ENCODE peak calls at places on chromosomes 11 and 22, in five cellular contexts. One of them, this sample, is unnamed.

GRCh38 chr11:2275334-2276279 is 5.2 kb upstream of the ASCL2 start:
- DNase-seq in endothelial cell of umbilical vein: no peak
- DNase-seq in Peyer's patch: peak
- DNase-seq in brain microvascular endothelial cell: no peak
- DNase-seq in cardiac muscle cell: no peak
- DNase-seq in this sample: peak

GRCh38 chr11:110691961-110692360 is 20.3 kb downstream of the ARHGAP20 start:
- DNase-seq in cardiac muscle cell: peak
- DNase-seq in brain microvascular endothelial cell: no peak
- DNase-seq in endothelial cell of umbilical vein: no peak
- DNase-seq in Peyer's patch: no peak
- DNase-seq in this sample: no peak

GRCh38 chr11:120546312-120547205 is 35.0 kb downstream of the GRIK4 start:
- DNase-seq in Peyer's patch: peak
- DNase-seq in endothelial cell of umbilical vein: peak
- DNase-seq in brain microvascular endothelial cell: peak
- DNase-seq in cardiac muscle cell: peak
- DNase-seq in this sample: peak

GRCh38 chr11:118088531-118088930 is 1.8 kb upstream of the SMIM35 start:
- DNase-seq in cardiac muscle cell: no peak
- DNase-seq in endothelial cell of umbilical vein: peak
- DNase-seq in brain microvascular endothelial cell: peak
- DNase-seq in Peyer's patch: no peak
- DNase-seq in this sample: no peak

GRCh38 chr22:42969348-42969975 is 45.5 kb downstream of the PACSIN2 start:
- DNase-seq in cardiac muscle cell: peak
- DNase-seq in Peyer's patch: no peak
- DNase-seq in endothelial cell of umbilical vein: no peak
- DNase-seq in brain microvascular endothelial cell: no peak
- DNase-seq in this sample: no peak

GRCh38 chr22:47291565-47292495 is 529.4 kb downstream of the TBC1D22A start:
- DNase-seq in brain microvascular endothelial cell: no peak
- DNase-seq in cardiac muscle cell: no peak
- DNase-seq in endothelial cell of umbilical vein: no peak
- DNase-seq in Peyer's patch: no peak
- DNase-seq in this sample: peak

GRCh38 chr11:64233913-64234839 is at the start of gene VEGFB:
- DNase-seq in endothelial cell of umbilical vein: peak
- DNase-seq in cardiac muscle cell: peak
- DNase-seq in brain microvascular endothelial cell: no peak
- DNase-seq in Peyer's patch: peak
- DNase-seq in this sample: no peak

GRCh38 chr22:49540571-49541450 is 286.9 kb downstream of the BRD1 start:
- DNase-seq in Peyer's patch: no peak
- DNase-seq in cardiac muscle cell: no peak
- DNase-seq in brain microvascular endothelial cell: no peak
- DNase-seq in endothelial cell of umbilical vein: no peak
- DNase-seq in this sample: no peak

GRCh38 chr22:22770280-22770871 is 117.2 kb upstream of the IGLL5 start:
- DNase-seq in Peyer's patch: peak
- DNase-seq in cardiac muscle cell: peak
- DNase-seq in endothelial cell of umbilical vein: peak
- DNase-seq in brain microvascular endothelial cell: peak
- DNase-seq in this sample: peak

GRCh38 chr11:47408598-47409439 is 429 bp downstream of the SLC39A13 start:
- DNase-seq in brain microvascular endothelial cell: peak
- DNase-seq in endothelial cell of umbilical vein: peak
- DNase-seq in Peyer's patch: no peak
- DNase-seq in cardiac muscle cell: peak
- DNase-seq in this sample: no peak

GRCh38 chr22:33654173-33654890 is 265.9 kb downstream of the LARGE1 start:
- DNase-seq in cardiac muscle cell: no peak
- DNase-seq in endothelial cell of umbilical vein: no peak
- DNase-seq in Peyer's patch: no peak
- DNase-seq in brain microvascular endothelial cell: no peak
- DNase-seq in this sample: no peak

GRCh38 chr22:26847046-26847445 is 189.7 kb downstream of the MIAT start:
- DNase-seq in cardiac muscle cell: no peak
- DNase-seq in brain microvascular endothelial cell: no peak
- DNase-seq in endothelial cell of umbilical vein: no peak
- DNase-seq in Peyer's patch: no peak
- DNase-seq in this sample: no peak

GRCh38 chr11:105923814-105924213 is 98.2 kb downstream of the MSANTD4 start:
- DNase-seq in Peyer's patch: no peak
- DNase-seq in brain microvascular endothelial cell: peak
- DNase-seq in cardiac muscle cell: peak
- DNase-seq in endothelial cell of umbilical vein: peak
- DNase-seq in this sample: no peak

GRCh38 chr22:26975865-26976264 is 318.5 kb downstream of the MIAT start:
- DNase-seq in cardiac muscle cell: no peak
- DNase-seq in Peyer's patch: no peak
- DNase-seq in brain microvascular endothelial cell: no peak
- DNase-seq in endothelial cell of umbilical vein: no peak
- DNase-seq in this sample: no peak

GRCh38 chr22:40529817-40530216 is 106.7 kb downstream of the MRTFA start:
- DNase-seq in endothelial cell of umbilical vein: no peak
- DNase-seq in brain microvascular endothelial cell: no peak
- DNase-seq in cardiac muscle cell: no peak
- DNase-seq in Peyer's patch: no peak
- DNase-seq in this sample: no peak

DNA sequence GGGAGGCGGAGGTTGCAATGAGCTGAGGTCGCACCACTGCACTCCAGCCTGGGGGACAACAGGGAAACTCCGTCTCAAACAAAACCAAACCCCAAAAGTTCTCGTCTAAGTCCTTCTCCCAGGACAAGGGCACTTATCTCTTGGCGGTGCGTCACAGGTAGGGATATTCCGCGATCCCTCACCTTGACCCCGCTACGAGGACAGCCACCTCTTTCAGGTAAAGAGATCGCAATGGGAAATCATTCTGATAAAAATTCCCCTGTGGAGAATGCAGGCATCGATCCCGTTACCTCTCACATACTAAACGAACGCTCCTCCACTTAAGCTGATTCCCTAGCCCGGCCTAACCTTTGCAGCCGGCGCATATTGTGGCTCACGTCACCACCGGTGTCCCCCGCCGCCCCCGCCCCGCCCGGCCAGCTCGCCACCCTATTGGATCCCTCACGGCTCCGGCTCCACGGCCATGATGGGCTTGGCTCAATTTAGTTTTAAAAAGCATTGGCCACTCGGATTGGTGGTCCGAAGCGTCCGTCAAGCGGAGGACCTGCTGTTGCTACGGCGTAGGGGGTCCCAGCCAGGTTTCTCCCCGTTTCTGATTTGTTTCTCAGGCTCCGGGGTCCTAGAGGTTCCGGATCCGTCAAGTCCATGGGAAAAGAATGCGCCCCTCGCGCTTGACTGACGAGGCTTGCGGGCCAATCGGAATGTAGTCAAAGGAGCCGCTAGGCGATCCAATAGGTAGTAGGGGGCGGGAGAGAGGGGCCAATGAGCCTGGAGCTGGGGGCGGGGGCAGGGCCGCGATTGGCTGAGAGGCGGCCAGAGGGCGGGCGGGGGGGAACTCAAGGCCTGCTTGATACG is 439 bp upstream of the PPP6R3 start:
- DNase-seq in endothelial cell of umbilical vein: peak
- DNase-seq in cardiac muscle cell: peak
- DNase-seq in brain microvascular endothelial cell: peak
- DNase-seq in Peyer's patch: peak
- DNase-seq in this sample: peak
- TF ChIP-seq CTCF in endothelial cell of umbilical vein: no peak
- TF ChIP-seq CTCF in cardiac muscle cell: no peak
- TF ChIP-seq CTCF in brain microvascular endothelial cell: no peak
- TF ChIP-seq CTCF in Peyer's patch: peak
- TF ChIP-seq CTCF in this sample: no peak

GRCh38 chr11:125170001-125170405 is 5.5 kb downstream of the PKNOX2 start:
- DNase-seq in brain microvascular endothelial cell: peak
- DNase-seq in Peyer's patch: no peak
- DNase-seq in endothelial cell of umbilical vein: no peak
- DNase-seq in cardiac muscle cell: peak
- DNase-seq in this sample: peak

GRCh38 chr11:125167292-125167953 is 2.9 kb downstream of the PKNOX2 start:
- DNase-seq in Peyer's patch: no peak
- DNase-seq in endothelial cell of umbilical vein: no peak
- DNase-seq in brain microvascular endothelial cell: peak
- DNase-seq in cardiac muscle cell: peak
- DNase-seq in this sample: no peak

GRCh38 chr11:125167954-125168821 is 3.6 kb downstream of the PKNOX2 start:
- DNase-seq in endothelial cell of umbilical vein: no peak
- DNase-seq in Peyer's patch: no peak
- DNase-seq in brain microvascular endothelial cell: no peak
- DNase-seq in cardiac muscle cell: peak
- DNase-seq in this sample: peak

GRCh38 chr11:125170406-125171031 is 6.0 kb downstream of the PKNOX2 start:
- DNase-seq in brain microvascular endothelial cell: peak
- DNase-seq in Peyer's patch: no peak
- DNase-seq in endothelial cell of umbilical vein: peak
- DNase-seq in cardiac muscle cell: peak
- DNase-seq in this sample: peak

GRCh38 chr11:125168875-125169537 is 4.5 kb downstream of the PKNOX2 start:
- DNase-seq in cardiac muscle cell: peak
- DNase-seq in endothelial cell of umbilical vein: no peak
- DNase-seq in brain microvascular endothelial cell: no peak
- DNase-seq in Peyer's patch: no peak
- DNase-seq in this sample: peak
- H3K4me3 ChIP-seq in cardiac muscle cell: no peak
- H3K4me3 ChIP-seq in endothelial cell of umbilical vein: no peak
- H3K4me3 ChIP-seq in brain microvascular endothelial cell: no peak
- H3K4me3 ChIP-seq in Peyer's patch: no peak
- H3K4me3 ChIP-seq in this sample: no peak

GRCh38 chr11:28878025-28878424 is 769.8 kb downstream of the METTL15 start:
- DNase-seq in cardiac muscle cell: peak
- DNase-seq in Peyer's patch: no peak
- DNase-seq in endothelial cell of umbilical vein: no peak
- DNase-seq in brain microvascular endothelial cell: no peak
- DNase-seq in this sample: no peak
- H3K27ac ChIP-seq in cardiac muscle cell: no peak
- H3K27ac ChIP-seq in Peyer's patch: no peak
- H3K27ac ChIP-seq in endothelial cell of umbilical vein: no peak
- H3K27ac ChIP-seq in brain microvascular endothelial cell: no peak
- H3K27ac ChIP-seq in this sample: no peak

GRCh38 chr11:65853249-65853979 is 4.6 kb downstream of the CFL1 start:
- DNase-seq in Peyer's patch: no peak
- DNase-seq in brain microvascular endothelial cell: no peak
- DNase-seq in cardiac muscle cell: no peak
- DNase-seq in endothelial cell of umbilical vein: no peak
- DNase-seq in this sample: no peak
- TF ChIP-seq CTCF in Peyer's patch: no peak
- TF ChIP-seq CTCF in brain microvascular endothelial cell: peak
- TF ChIP-seq CTCF in cardiac muscle cell: peak
- TF ChIP-seq CTCF in endothelial cell of umbilical vein: no peak
- TF ChIP-seq CTCF in this sample: no peak

GRCh38 chr22:25566812-25567211 is 2.3 kb downstream of the GRK3 start:
- DNase-seq in Peyer's patch: no peak
- DNase-seq in cardiac muscle cell: no peak
- DNase-seq in brain microvascular endothelial cell: no peak
- DNase-seq in endothelial cell of umbilical vein: no peak
- DNase-seq in this sample: no peak
- H3K4me3 ChIP-seq in Peyer's patch: peak
- H3K4me3 ChIP-seq in cardiac muscle cell: no peak
- H3K4me3 ChIP-seq in brain microvascular endothelial cell: no peak
- H3K4me3 ChIP-seq in endothelial cell of umbilical vein: no peak
- H3K4me3 ChIP-seq in this sample: peak

GRCh38 chr11:130677486-130678153 is 229.2 kb downstream of the ADAMTS15 start:
- DNase-seq in endothelial cell of umbilical vein: no peak
- DNase-seq in Peyer's patch: no peak
- DNase-seq in cardiac muscle cell: peak
- DNase-seq in brain microvascular endothelial cell: peak
- DNase-seq in this sample: no peak
- H3K27ac ChIP-seq in endothelial cell of umbilical vein: no peak
- H3K27ac ChIP-seq in Peyer's patch: no peak
- H3K27ac ChIP-seq in cardiac muscle cell: peak
- H3K27ac ChIP-seq in brain microvascular endothelial cell: peak
- H3K27ac ChIP-seq in this sample: peak

DNA sequence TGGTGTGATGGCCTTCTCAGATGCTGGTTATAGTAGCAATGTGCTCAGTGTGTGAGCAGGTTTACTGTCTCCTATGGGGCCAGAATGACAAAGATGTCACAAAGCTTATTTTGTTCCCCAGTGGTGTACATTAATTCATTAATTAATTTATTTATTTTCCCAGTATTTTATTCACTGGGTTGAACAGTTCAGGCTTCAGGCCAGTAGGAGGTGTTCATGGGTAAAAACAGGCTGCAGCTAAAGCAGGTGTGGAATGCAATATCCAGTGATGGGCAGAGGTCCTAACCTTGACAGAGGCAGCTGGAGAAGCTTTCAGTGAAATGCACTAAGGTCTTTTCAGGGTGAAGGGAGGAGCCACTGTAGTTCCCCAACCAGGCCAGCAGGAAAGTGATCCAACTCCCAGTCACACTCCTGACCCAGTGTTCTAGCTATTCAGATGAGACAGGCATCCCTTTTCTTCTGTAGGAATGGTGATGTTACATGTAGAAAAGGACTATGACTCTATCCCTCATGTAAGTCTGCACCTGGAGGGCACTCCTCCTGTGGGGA is 7.8 kb upstream of the FANCF start:
- DNase-seq in Peyer's patch: no peak
- DNase-seq in cardiac muscle cell: no peak
- DNase-seq in endothelial cell of umbilical vein: no peak
- DNase-seq in brain microvascular endothelial cell: no peak
- DNase-seq in this sample: no peak
- TF ChIP-seq CTCF in Peyer's patch: no peak
- TF ChIP-seq CTCF in cardiac muscle cell: no peak
- TF ChIP-seq CTCF in endothelial cell of umbilical vein: no peak
- TF ChIP-seq CTCF in brain microvascular endothelial cell: peak
- TF ChIP-seq CTCF in this sample: no peak

GRCh38 chr11:18594999-18595749 is 4.4 kb upstream of the MISFA start:
- DNase-seq in brain microvascular endothelial cell: peak
- DNase-seq in cardiac muscle cell: no peak
- DNase-seq in Peyer's patch: no peak
- DNase-seq in endothelial cell of umbilical vein: no peak
- DNase-seq in this sample: peak

GRCh38 chr11:18588297-18589252 is at the start of gene UEVLD:
- DNase-seq in endothelial cell of umbilical vein: peak
- DNase-seq in Peyer's patch: peak
- DNase-seq in cardiac muscle cell: peak
- DNase-seq in brain microvascular endothelial cell: peak
- DNase-seq in this sample: peak

DNA sequence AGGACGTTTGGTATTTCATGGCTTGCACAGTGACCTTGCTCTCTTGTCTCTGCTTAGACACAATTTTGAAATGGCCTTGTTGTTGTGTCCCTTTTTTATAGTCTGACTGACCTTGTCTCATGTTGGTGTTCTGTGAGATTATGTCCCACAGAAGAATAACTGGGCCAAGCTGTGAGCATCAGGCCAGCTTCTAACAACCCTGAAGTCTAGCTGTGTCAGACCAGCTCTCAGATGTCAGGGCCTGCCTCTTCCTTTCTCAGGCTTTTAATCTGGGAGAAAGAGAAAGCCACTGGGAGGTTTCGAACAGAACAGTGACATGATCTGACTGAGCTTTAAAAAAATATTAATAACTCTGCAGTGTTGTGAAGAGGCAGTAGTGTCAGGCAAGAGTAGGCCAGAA is 2.0 kb upstream of the UEVLD start:
- DNase-seq in endothelial cell of umbilical vein: no peak
- DNase-seq in Peyer's patch: no peak
- DNase-seq in cardiac muscle cell: no peak
- DNase-seq in brain microvascular endothelial cell: no peak
- DNase-seq in this sample: no peak
- H3K4me3 ChIP-seq in endothelial cell of umbilical vein: no peak
- H3K4me3 ChIP-seq in Peyer's patch: no peak
- H3K4me3 ChIP-seq in cardiac muscle cell: no peak
- H3K4me3 ChIP-seq in brain microvascular endothelial cell: no peak
- H3K4me3 ChIP-seq in this sample: peak

GRCh38 chr11:9969068-9969467 is 305.2 kb downstream of the SWAP70 start:
- DNase-seq in Peyer's patch: no peak
- DNase-seq in endothelial cell of umbilical vein: no peak
- DNase-seq in brain microvascular endothelial cell: no peak
- DNase-seq in cardiac muscle cell: no peak
- DNase-seq in this sample: no peak
- H3K27ac ChIP-seq in Peyer's patch: no peak
- H3K27ac ChIP-seq in endothelial cell of umbilical vein: no peak
- H3K27ac ChIP-seq in brain microvascular endothelial cell: no peak
- H3K27ac ChIP-seq in cardiac muscle cell: no peak
- H3K27ac ChIP-seq in this sample: no peak

This sample was measured in coronary artery.